ENCODE peak calls at places on chromosome 19, in four cellular contexts. G is K562, U is HepG2, I is GM12878. W is an unnamed sample.

GRCh38 chr19:28406237-28406596 is 806.7 kb downstream of the UQCRFS1 start:
- DNase-seq in G (no peak), U (no peak), I (no peak), W (no peak)

GRCh38 chr19:17332677-17333581 is 1.7 kb downstream of the ANO8 start:
- DNase-seq in G (peak), U (peak), I (peak), W (peak)

GRCh38 chr19:38055655-38056521 is 148.9 kb downstream of the SIPA1L3 start:
- DNase-seq in G (no peak), U (no peak), I (no peak), W (no peak)

GRCh38 chr19:7783991-7784421 is 21.0 kb downstream of the CLEC4M start:
- DNase-seq in G (no peak), U (peak), I (no peak), W (peak)

GRCh38 chr19:50003810-50004419 is 21.3 kb downstream of the VRK3 start:
- DNase-seq in G (peak), U (no peak), I (peak), W (peak)

GRCh38 chr19:38665950-38666661 is 18.7 kb downstream of the ACTN4 start:
- DNase-seq in G (no peak), U (peak), I (no peak), W (no peak)

GRCh38 chr19:23817519-23817918 is 58.8 kb upstream of the ZNF681 start:
- DNase-seq in G (peak), U (peak), I (no peak), W (peak)

GRCh38 chr19:7654401-7654800 is 14.4 kb upstream of the RETN start:
- DNase-seq in G (no peak), U (no peak), I (no peak), W (no peak)

GRCh38 chr19:54477650-54478049 is 4.6 kb upstream of the CDC42EP5 start:
- DNase-seq in G (peak), U (no peak), I (no peak), W (no peak)

GRCh38 chr19:16205205-16206045 is 7.7 kb downstream of the AP1M1 start:
- DNase-seq in G (no peak), U (peak), I (no peak), W (no peak)

GRCh38 chr19:31127132-31127967 is 221.9 kb downstream of the TSHZ3 start:
- DNase-seq in G (no peak), U (no peak), I (no peak), W (peak)
- TF ChIP-seq EP300 in G (no peak), U (no peak), I (no peak), W (peak)

GRCh38 chr19:42279148-42279901 is 10.3 kb downstream of the CIC start:
- DNase-seq in G (peak), U (no peak), I (no peak), W (no peak)
- TF ChIP-seq MYC in G (no peak), U (no peak), I (no peak), W (no peak)

DNA sequence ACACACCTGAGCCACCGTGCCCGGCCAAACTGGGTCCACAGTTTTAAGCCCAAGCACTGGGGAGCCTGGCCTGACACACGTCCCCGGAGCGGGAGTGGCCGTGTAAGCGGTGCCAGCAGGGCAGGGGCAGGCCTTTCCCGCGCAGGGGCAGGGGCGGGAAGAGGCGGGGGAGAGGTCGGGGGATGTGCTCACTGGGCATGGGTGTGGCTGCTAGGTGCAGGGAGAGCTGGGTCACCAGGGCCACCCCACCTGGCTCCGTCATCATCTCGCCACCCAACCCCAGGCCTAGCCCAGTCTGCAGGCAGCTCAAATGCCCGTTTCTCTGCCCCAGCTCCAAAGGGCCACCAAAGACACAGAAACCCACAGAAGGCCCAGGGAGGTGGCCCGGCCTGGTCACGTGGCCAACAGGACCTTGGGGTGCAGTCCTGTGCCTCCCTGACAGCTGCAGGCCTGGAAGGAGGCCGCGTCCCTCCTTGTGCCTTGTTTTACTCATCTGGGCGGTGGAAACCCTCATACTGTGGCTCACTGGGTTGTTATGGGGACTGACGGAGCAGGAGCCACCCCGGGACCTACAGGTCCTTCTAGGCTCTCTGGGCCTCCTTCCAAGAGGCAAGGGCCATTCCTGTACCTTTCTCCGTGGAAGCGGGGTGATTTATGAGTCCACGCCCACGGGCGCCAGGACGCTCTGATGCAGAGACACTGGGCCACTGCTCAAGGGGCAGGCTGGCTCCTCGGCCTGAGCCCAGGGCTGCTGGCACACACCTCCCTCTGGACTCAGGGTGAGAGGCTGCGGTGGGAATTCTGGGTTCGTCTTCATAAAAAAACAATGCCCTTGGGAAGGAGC is 27.7 kb downstream of the MAP2K2 start:
- DNase-seq in G (no peak), U (no peak), I (no peak), W (no peak)
- TF ChIP-seq SMC3 in G (no peak), U (no peak), I (no peak), W (no peak)

DNA sequence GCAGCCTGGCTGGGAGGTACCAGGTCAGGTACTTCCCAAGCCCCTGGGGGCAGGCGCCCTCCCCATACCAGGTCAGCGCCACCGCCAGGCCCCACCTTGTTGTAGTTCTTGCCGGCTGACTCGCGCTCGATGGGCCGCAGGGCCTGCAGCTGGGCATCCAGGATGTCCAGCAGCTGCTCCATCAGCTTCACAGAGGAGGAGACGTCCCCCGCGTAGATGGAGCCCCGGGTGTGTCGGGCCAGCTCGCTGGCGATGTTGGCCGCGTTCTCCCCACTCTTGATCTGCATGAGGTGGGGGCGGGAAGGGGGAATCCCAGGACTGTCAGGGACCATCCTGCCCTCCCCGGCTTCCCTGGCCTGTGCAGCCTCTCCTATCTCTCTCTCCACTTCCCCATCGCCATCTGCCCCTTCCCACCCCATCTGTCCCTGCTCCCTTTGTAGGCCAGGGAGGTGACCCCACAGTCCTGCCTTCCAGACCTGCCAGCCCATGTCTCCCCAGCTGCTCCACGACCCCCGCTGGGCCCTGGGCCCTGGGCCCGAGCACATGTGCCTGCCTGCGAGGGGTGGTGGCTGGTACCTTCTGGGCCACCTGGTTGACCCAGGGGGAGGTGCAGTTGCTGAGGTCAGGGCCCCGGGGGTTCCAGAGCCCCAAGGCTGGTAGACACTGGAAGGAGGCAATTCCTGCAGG is 23.8 kb upstream of the ASF1B start:
- DNase-seq in G (no peak), U (no peak), I (no peak), W (no peak)
- TF ChIP-seq EP300 in G (no peak), U (no peak), I (no peak), W (no peak)

GRCh38 chr19:1685046-1685445 is 32.6 kb upstream of the TCF3 start:
- DNase-seq in G (peak), U (no peak), I (no peak), W (no peak)
- TF ChIP-seq MYC in G (no peak), U (no peak), I (no peak), W (no peak)

GRCh38 chr19:18785179-18786124 is 5.7 kb downstream of the COMP start:
- DNase-seq in G (peak), U (peak), I (no peak), W (peak)
- TF ChIP-seq SMC3 in G (no peak), U (no peak), I (no peak), W (no peak)

GRCh38 chr19:1252818-1253513 is 4.6 kb downstream of the MIDN start:
- DNase-seq in G (peak), U (peak), I (no peak), W (no peak)
- TF ChIP-seq EP300 in G (peak), U (no peak), I (no peak), W (peak)

GRCh38 chr19:10968527-10969081 is 7.8 kb downstream of the SMARCA4 start:
- DNase-seq in G (no peak), U (no peak), I (peak), W (no peak)
- TF ChIP-seq MYC in G (no peak), U (no peak), I (no peak), W (no peak)

DNA sequence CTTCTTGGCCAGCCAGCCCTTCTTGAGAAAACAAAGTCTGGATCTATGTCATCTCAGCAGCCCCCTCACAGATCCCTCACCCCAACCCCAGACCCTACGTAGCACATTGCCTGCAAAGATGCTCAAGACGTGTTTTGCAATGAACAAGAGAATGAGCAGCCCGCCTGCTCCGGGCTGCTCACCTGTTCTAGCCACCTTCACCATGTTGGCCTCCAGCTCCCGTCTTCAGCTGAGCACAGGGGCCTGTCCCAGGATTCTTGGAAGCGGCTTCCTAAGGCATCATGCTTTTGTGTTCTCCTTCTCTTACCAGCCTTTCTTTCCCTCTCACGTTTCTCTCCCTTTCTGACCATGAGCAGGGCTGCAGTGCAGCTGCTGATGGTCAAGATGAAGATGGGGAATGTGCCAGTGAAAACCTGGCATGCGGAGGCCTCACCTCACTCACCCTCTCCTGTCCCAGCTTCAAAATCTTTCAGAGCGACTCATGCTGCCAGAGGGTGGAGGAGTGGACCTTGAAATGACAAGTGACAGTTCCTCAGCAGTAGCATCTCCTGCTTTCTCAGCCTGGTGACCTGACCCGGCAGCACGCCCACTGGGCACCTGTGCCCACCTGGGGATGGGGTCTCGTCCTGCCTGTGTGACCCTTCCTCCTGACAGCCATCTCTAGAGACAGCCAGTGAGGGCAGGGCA is 46.1 kb downstream of the RFX2 start:
- DNase-seq in G (no peak), U (no peak), I (no peak), W (peak)
- TF ChIP-seq SMC3 in G (no peak), U (no peak), I (no peak), W (no peak)

GRCh38 chr19:44113138-44113783 is at the start of gene ZNF225:
- DNase-seq in G (peak), U (peak), I (peak), W (peak)
- TF ChIP-seq EP300 in G (no peak), U (no peak), I (no peak), W (no peak)